ENCODE peak calls at places on chromosomes 6 and 20, in six cellular contexts. A, I, H, P, T and D are unnamed samples.

GRCh38 chr20:58690851-58691250 is 1.7 kb upstream of the NPEPL1 start:
- DNase-seq in A (no peak), I (no peak), H (peak), P (no peak), T (peak), D (peak)

GRCh38 chr6:63527658-63528514 is 44.4 kb upstream of the LOC128125822 start:
- DNase-seq in A (peak), I (peak), H (no peak), P (peak), T (peak), D (peak)

GRCh38 chr6:21367649-21368154 is 225.8 kb upstream of the SOX4 start:
- DNase-seq in A (no peak), I (no peak), H (peak), P (no peak), T (no peak), D (no peak)

GRCh38 chr20:33071198-33071597 is 8.2 kb upstream of the BPIFB4 start:
- DNase-seq in A (no peak), I (no peak), H (no peak), P (no peak), T (no peak), D (no peak)

GRCh38 chr6:153804755-153805330 is 234.2 kb upstream of the OPRM1 start:
- DNase-seq in A (no peak), I (no peak), H (no peak), P (no peak), T (no peak), D (no peak)

GRCh38 chr6:9537381-9537780 is 877.5 kb downstream of the TFAP2A start:
- DNase-seq in A (no peak), I (peak), H (no peak), P (no peak), T (peak), D (peak)

GRCh38 chr6:110814488-110815259 is 595 bp downstream of the CDK19 start:
- DNase-seq in A (peak), I (no peak), H (peak), P (no peak), T (peak), D (peak)

GRCh38 chr6:16324622-16325225 is 86.3 kb downstream of the GMPR start:
- DNase-seq in A (no peak), I (no peak), H (peak), P (no peak), T (peak), D (peak)

GRCh38 chr20:47758517-47759450 is 26.5 kb downstream of the SULF2 start:
- DNase-seq in A (no peak), I (no peak), H (no peak), P (no peak), T (no peak), D (no peak)

GRCh38 chr6:56787209-56787608 is 144.5 kb upstream of the DST start:
- DNase-seq in A (no peak), I (no peak), H (no peak), P (no peak), T (peak), D (no peak)

GRCh38 chr20:38290829-38291581 is 13.0 kb upstream of the BPI start:
- DNase-seq in A (no peak), I (peak), H (peak), P (no peak), T (peak), D (peak)
- H3K4me3 ChIP-seq in A (no peak), I (peak), H (no peak), P (no peak), T (no peak), D (no peak)

GRCh38 chr6:124854338-124854922 is 107.8 kb upstream of the RNF217 start:
- DNase-seq in A (no peak), I (no peak), H (no peak), P (no peak), T (no peak), D (no peak)

GRCh38 chr6:124857746-124858145 is 104.5 kb upstream of the RNF217 start:
- DNase-seq in A (no peak), I (no peak), H (no peak), P (no peak), T (no peak), D (no peak)

GRCh38 chr6:124859366-124859765 is 102.9 kb upstream of the RNF217 start:
- DNase-seq in A (no peak), I (no peak), H (no peak), P (no peak), T (no peak), D (no peak)

GRCh38 chr6:124858564-124858963 is 103.7 kb upstream of the RNF217 start:
- DNase-seq in A (no peak), I (no peak), H (no peak), P (no peak), T (no peak), D (no peak)
- TF ChIP-seq CTCF in A (no peak), I (no peak), H (no peak), P (no peak), T (no peak), D (no peak)

GRCh38 chr20:57251949-57252348 is 14.5 kb downstream of the BMP7 start:
- DNase-seq in A (no peak), I (no peak), H (no peak), P (no peak), T (no peak), D (no peak)

GRCh38 chr20:57249073-57249472 is 17.4 kb downstream of the BMP7 start:
- DNase-seq in A (no peak), I (no peak), H (no peak), P (no peak), T (no peak), D (no peak)

GRCh38 chr20:57251344-57251743 is 15.1 kb downstream of the BMP7 start:
- DNase-seq in A (no peak), I (no peak), H (peak), P (no peak), T (no peak), D (no peak)

GRCh38 chr20:57249772-57250171 is 16.7 kb downstream of the BMP7 start:
- DNase-seq in A (no peak), I (no peak), H (no peak), P (no peak), T (no peak), D (no peak)

DNA sequence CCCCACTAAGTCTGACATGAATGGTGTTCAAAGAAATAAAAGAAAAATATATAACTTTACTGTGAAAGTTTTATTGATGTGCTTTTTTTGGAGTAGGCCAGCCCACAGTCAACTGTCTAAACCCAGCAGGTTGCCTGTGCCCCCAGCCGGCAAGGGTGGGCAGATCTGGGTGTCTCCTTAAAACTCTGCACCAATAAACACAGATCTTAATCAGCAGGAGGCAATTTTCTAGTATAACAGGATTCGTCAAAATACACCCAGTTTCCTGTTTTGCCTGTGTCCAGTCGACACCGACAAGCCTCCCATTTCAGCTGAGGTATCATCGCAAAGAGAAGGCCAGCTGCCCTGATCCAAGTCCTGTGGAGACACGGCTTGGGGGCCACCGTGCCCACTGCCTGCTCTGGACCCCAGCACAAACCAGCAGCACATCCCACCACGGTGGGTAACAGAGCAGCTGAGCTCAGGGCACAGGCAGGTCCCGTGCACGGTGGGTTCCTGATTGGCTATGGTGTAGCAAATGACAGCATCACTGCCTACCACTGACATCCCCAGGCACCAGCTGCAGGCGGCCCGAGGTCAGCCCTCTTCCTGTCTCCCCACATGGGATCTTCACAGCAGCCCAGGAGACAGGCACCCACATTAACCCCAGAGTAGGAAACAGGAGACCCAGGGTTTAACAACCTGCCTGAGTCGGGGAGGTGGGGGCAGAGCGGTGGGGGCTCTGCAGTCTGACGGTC is 15.7 kb downstream of the BMP7 start:
- DNase-seq in A (no peak), I (no peak), H (peak), P (no peak), T (no peak), D (no peak)
- H3K4me3 ChIP-seq in A (no peak), I (no peak), H (no peak), P (no peak), T (no peak), D (no peak)

GRCh38 chr6:81894286-81894685 is 141.8 kb upstream of the TENT5A start:
- DNase-seq in A (no peak), I (peak), H (no peak), P (no peak), T (peak), D (peak)

GRCh38 chr6:81895511-81896185 is 143.2 kb upstream of the TENT5A start:
- DNase-seq in A (no peak), I (peak), H (no peak), P (no peak), T (peak), D (peak)

GRCh38 chr6:81897793-81898192 is 145.3 kb upstream of the TENT5A start:
- DNase-seq in A (no peak), I (no peak), H (no peak), P (no peak), T (no peak), D (peak)

GRCh38 chr6:81894788-81895221 is 142.3 kb upstream of the TENT5A start:
- DNase-seq in A (no peak), I (no peak), H (peak), P (no peak), T (peak), D (no peak)

GRCh38 chr6:81896561-81896960 is 144.1 kb upstream of the TENT5A start:
- DNase-seq in A (no peak), I (no peak), H (no peak), P (no peak), T (peak), D (no peak)
- TF ChIP-seq CTCF in A (no peak), I (no peak), H (no peak), P (no peak), T (no peak), D (no peak)

GRCh38 chr6:34547921-34548644 is 8.0 kb downstream of the SPDEF start:
- DNase-seq in A (no peak), I (no peak), H (no peak), P (no peak), T (no peak), D (no peak)
- H3K4me3 ChIP-seq in A (no peak), I (no peak), H (no peak), P (no peak), T (no peak), D (no peak)

GRCh38 chr20:62208805-62209755 is 11.0 kb downstream of the HRH3 start:
- DNase-seq in A (peak), I (no peak), H (peak), P (no peak), T (no peak), D (no peak)
- TF ChIP-seq CTCF in A (no peak), I (no peak), H (peak), P (no peak), T (no peak), D (no peak)

GRCh38 chr20:10739575-10739974 is 65.8 kb upstream of the JAG1 start:
- DNase-seq in A (no peak), I (no peak), H (no peak), P (no peak), T (no peak), D (no peak)
- H3K4me3 ChIP-seq in A (no peak), I (no peak), H (no peak), P (peak), T (peak), D (no peak)

GRCh38 chr20:10987651-10988383 is 314.0 kb upstream of the JAG1 start:
- DNase-seq in A (no peak), I (no peak), H (no peak), P (no peak), T (peak), D (peak)
- TF ChIP-seq CTCF in A (no peak), I (no peak), H (no peak), P (no peak), T (no peak), D (no peak)